ENCODE peak calls at places on chromosomes 16 and 17, in eight cellular contexts. I is lower leg skin; L is AG10803; T is tibial artery; Q is body of pancreas; G is choroid plexus epithelial cell; W is CD8-positive, alpha-beta T cell; J is AG09309. O is an unnamed sample.

GRCh38 chr16:75227361-75228142 is 8.8 kb downstream of the CTRB1 start:
- DNase-seq in I (no peak), L (no peak), T (peak; percentile 64), Q (peak; percentile 76), G (no peak), W (no peak), J (no peak), O (no peak)

GRCh38 chr16:76059186-76059585 is 218.0 kb upstream of the CNTNAP4 start:
- DNase-seq in I (no peak), L (no peak), T (no peak), Q (no peak), G (no peak), W (no peak), J (no peak), O (no peak)

GRCh38 chr16:27310576-27311448 is 3.0 kb upstream of the IL4R start:
- DNase-seq in I (no peak), L (no peak), T (peak; percentile 44), Q (no peak), G (no peak), W (no peak), J (no peak), O (peak; percentile 75)

GRCh38 chr17:16948587-16949376 is 23.1 kb downstream of the TNFRSF13B start:
- DNase-seq in I (no peak), L (no peak), T (no peak), Q (no peak), G (no peak), W (no peak), J (no peak), O (no peak)

GRCh38 chr17:72120878-72121163 is at the start of gene SOX9:
- DNase-seq in I (peak; percentile 86), L (peak; percentile 94), T (peak; percentile 90), Q (peak; percentile 96), G (peak; percentile 95), W (no peak), J (peak; percentile 70), O (peak; percentile 91)

GRCh38 chr17:80474231-80474932 is 2.0 kb downstream of the NPTX1 start:
- DNase-seq in I (no peak), L (peak; percentile 30), T (no peak), Q (no peak), G (peak; percentile 48), W (no peak), J (no peak), O (peak; percentile 53)

GRCh38 chr17:7478276-7479138 is 924 bp downstream of the ZBTB4 start:
- DNase-seq in I (no peak), L (peak; percentile 48), T (peak; percentile 79), Q (peak; percentile 60), G (peak; percentile 26), W (peak; percentile 67), J (no peak), O (peak; percentile 55)

GRCh38 chr16:57873218-57873617 is 70.9 kb upstream of the KIFC3 start:
- DNase-seq in I (no peak), L (no peak), T (no peak), Q (no peak), G (no peak), W (no peak), J (no peak), O (no peak)

GRCh38 chr17:73281926-73282325 is 20.2 kb upstream of the CPSF4L start:
- DNase-seq in I (no peak), L (no peak), T (no peak), Q (no peak), G (no peak), W (no peak), J (no peak), O (peak; percentile 34)

GRCh38 chr17:6570731-6571465 is 14.5 kb upstream of the PITPNM3 start:
- DNase-seq in I (no peak), L (no peak), T (no peak), Q (no peak), G (no peak), W (no peak), J (no peak), O (no peak)

GRCh38 chr16:646679-647172 is 2.4 kb upstream of the WDR90 start:
- DNase-seq in I (no peak), L (no peak), T (no peak), Q (no peak), G (no peak), W (no peak), J (no peak), O (no peak)

GRCh38 chr16:645852-646678 is 3.1 kb upstream of the WDR90 start:
- DNase-seq in I (no peak), L (no peak), T (no peak), Q (peak; percentile 75), G (no peak), W (no peak), J (no peak), O (no peak)

GRCh38 chr16:648786-649589 is at the start of gene WDR90:
- DNase-seq in I (peak; percentile 87), L (peak; percentile 89), T (peak; percentile 94), Q (peak; percentile 93), G (peak; percentile 89), W (peak; percentile 74), J (peak; percentile 57), O (peak; percentile 92)

GRCh38 chr16:648071-648785 is 937 bp upstream of the WDR90 start:
- DNase-seq in I (no peak), L (peak; percentile 25), T (no peak), Q (peak; percentile 92), G (peak; percentile 20), W (no peak), J (no peak), O (no peak)

DNA sequence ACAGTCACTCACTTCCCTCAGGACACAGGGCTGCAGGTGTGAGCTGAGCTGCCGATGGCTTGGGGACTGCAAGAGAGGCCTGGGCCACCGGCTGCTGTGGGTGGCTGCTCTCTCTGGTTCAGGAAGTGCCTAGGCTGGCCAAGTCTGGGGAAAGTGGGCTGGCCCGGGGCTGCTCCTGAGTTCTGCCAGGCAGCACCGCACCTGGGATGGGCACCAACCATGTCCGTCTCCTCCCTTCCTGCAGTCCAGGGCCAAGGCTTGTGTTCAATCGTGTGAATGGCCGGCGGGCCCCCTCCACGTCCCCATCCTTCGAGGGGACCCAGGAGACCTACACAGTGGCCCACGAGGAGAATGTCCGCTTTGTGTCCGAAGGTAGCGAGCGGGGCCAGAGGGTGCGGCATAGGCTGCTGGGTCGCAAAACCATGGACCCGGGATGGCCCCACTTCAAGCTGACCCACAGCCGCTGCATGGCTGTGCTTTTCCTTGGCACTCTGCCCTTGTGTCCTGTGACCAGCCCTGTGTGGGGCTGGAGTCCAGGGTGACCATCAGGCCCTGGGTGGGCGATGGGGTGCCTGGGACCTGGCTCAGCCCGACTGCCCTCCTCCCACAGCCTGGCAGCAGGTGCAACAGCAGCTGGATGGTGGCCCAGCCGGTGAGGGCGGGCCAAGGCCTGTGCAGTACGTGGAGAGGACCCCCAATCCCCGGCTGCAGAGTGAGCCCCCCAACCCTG is 1.8 kb upstream of the WDR90 start:
- DNase-seq in I (no peak), L (no peak), T (no peak), Q (peak; percentile 64), G (no peak), W (no peak), J (no peak), O (no peak)
- H3K4me3 ChIP-seq in I (no peak overlapping the region), L (no peak overlapping the region), T (no peak overlapping the region), Q (no peak overlapping the region), G (no peak overlapping the region), W (no peak overlapping the region), J (no peak overlapping the region), O (no peak overlapping the region)

GRCh38 chr17:13017623-13018462 is at the start of gene ELAC2:
- DNase-seq in I (peak; percentile 99), L (peak; percentile 99), T (peak; percentile 99), Q (peak; percentile 98), G (peak; percentile 99), W (peak; percentile 90), J (peak; percentile 96), O (peak; percentile 99)
- TF ChIP-seq CTCF in I (no peak), L (no peak), T (peak; percentile 24), Q (peak; percentile 45), G (no peak), W (no peak), J (no peak), O (no peak)

DNA sequence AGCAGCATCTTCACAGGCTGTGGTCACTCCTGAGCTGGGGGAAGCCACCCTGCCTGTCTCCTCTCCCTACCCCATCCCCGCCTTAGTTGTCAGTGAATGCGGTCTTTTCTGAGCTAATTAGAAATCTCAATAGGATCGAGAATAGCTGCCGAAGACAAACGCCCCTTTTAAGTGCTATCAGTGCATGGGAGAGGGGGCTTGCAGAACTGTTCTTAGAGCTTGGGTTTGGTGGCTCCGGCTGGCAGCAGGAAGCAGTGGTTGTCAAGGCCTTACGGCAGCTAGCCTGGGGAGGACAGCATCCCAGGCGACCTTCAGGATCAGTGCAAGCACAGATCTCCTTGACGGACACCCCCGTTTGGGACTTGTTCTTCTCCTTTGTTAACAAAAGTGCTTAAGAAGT is 195.1 kb downstream of the CCDC182 start:
- DNase-seq in I (no peak), L (no peak), T (no peak), Q (no peak), G (no peak), W (no peak), J (no peak), O (no peak)
- H3K4me3 ChIP-seq in I (no peak overlapping the region), L (no peak overlapping the region), T (no peak overlapping the region), Q (no peak overlapping the region), G (no peak overlapping the region), W (no peak overlapping the region), J (no peak overlapping the region), O (no peak overlapping the region)

DNA sequence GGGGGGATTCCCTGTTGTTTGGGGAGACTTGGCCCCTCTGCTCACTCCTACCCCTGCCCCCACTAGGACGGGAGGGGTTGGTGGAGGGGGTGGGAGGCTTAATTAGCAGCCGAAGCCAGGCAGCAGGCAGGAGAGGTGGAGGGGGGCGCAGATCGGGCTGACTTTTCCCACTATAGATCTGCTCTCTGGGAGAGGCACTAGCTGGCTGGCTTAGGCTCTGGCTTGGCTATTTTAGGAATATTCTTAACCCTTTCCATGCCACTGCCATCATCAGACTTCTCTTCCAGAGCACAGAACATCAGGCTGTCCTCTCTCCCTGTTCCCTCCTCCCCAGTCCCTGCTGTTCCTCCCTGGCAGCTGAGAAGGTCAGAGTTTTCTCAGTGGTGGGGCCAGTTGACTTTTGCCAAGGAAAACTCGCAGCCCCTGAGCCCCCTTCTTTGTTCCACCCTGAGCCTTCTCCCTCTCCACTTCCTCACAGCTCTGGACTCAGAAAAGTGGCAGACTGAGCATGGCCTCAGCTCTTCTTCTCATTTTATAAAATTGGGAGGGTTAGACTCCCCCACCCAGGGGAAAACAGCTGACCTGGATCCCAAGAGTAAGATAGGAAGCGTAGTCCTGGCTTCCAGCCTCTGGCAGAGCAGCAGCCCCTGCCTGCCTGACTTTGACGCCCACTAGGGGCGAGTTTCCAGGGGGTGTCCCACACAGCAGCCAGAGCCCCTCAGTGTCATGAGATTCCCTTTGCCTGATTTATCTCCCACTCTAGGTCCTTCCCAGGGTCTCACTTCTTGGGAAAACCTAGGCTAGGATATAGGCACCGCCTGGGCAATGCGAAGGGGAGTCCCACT is 9.9 kb upstream of the C1QL1 start:
- DNase-seq in I (no peak), L (no peak), T (no peak), Q (no peak), G (no peak), W (no peak), J (no peak), O (no peak)
- TF ChIP-seq CTCF in I (no peak), L (no peak), T (no peak), Q (no peak), G (no peak), W (no peak), J (no peak), O (no peak)